ENCODE peak calls at places on chromosome 11, in five cellular contexts. Q is coronary artery; B is CD8-positive, alpha-beta memory T cell; Y is PC-3; J is CD8-positive, alpha-beta T cell. A is an unnamed sample.

GRCh38 chr11:12163181-12163841 is 52.9 kb downstream of the MICAL2 start:
- DNase-seq in Y (peak), B (no peak), Q (peak), J (no peak), A (no peak)

GRCh38 chr11:113730887-113731726 is 25.0 kb upstream of the TMPRSS5 start:
- DNase-seq in Y (peak), B (no peak), J (no peak), Q (no peak), A (no peak)

GRCh38 chr11:102527041-102527440 is 3.5 kb downstream of the MMP7 start:
- DNase-seq in B (no peak), Y (no peak), J (no peak), Q (no peak), A (no peak)

GRCh38 chr11:9219115-9219514 is 46.0 kb downstream of the DENND5A start:
- DNase-seq in Y (no peak), J (no peak), B (no peak), Q (no peak), A (no peak)

GRCh38 chr11:116931206-116931953 is 94.0 kb upstream of the APOA1 start:
- DNase-seq in B (peak), Y (peak), Q (no peak), J (peak), A (no peak)

GRCh38 chr11:128757235-128757711 is 63.4 kb downstream of the FLI1 start:
- DNase-seq in J (peak), Y (peak), B (peak), Q (no peak), A (no peak)

GRCh38 chr11:69333149-69333710 is 39.3 kb downstream of the MYEOV start:
- DNase-seq in Y (no peak), J (no peak), B (no peak), Q (peak), A (peak)

GRCh38 chr11:73883856-73884255 is 7.1 kb downstream of the PAAF1 start:
- DNase-seq in B (no peak), Y (no peak), J (no peak), Q (no peak), A (no peak)

GRCh38 chr11:497565-498296 is 9.3 kb downstream of the RNH1 start:
- DNase-seq in Q (no peak), Y (no peak), J (no peak), B (no peak), A (no peak)

GRCh38 chr11:109772846-109773400 is 320.3 kb upstream of the ZC3H12C start:
- DNase-seq in Y (no peak), J (no peak), B (no peak), Q (no peak), A (no peak)

GRCh38 chr11:125373426-125374391 is 122.4 kb downstream of the FEZ1 start:
- DNase-seq in J (no peak), B (no peak), Q (no peak), Y (no peak), A (no peak)

GRCh38 chr11:102138677-102139076 is 28.4 kb downstream of the YAP1 start:
- DNase-seq in J (no peak), Q (no peak), Y (peak), B (no peak), A (no peak)

GRCh38 chr11:8833568-8834275 is 77.3 kb upstream of the AKIP1 start:
- DNase-seq in Y (no peak), Q (no peak), J (no peak), B (no peak), A (no peak)

GRCh38 chr11:100970273-100971164 is 159.1 kb downstream of the PGR start:
- DNase-seq in Q (no peak), Y (no peak), B (no peak), J (no peak), A (peak)

GRCh38 chr11:36354221-36355003 is 58.3 kb downstream of the PRR5L start:
- DNase-seq in Y (peak), B (no peak), Q (no peak), J (no peak), A (no peak)

GRCh38 chr11:33652001-33652400 is 48.6 kb downstream of the C11orf91 start:
- DNase-seq in B (no peak), Y (no peak), J (no peak), Q (no peak), A (no peak)

GRCh38 chr11:63919267-63920125 is 2.5 kb upstream of the RCOR2 start:
- DNase-seq in J (no peak), Q (no peak), B (no peak), Y (no peak), A (no peak)

GRCh38 chr11:115657586-115657985 is 153.4 kb upstream of the CADM1 start:
- DNase-seq in Q (no peak), Y (no peak), B (no peak), J (no peak), A (no peak)

GRCh38 chr11:12478743-12479142 is 101.4 kb downstream of the PARVA start:
- DNase-seq in Q (no peak), Y (no peak), J (no peak), B (no peak), A (no peak)

GRCh38 chr11:93547768-93548167 is 4.6 kb upstream of the SMCO4 start:
- DNase-seq in J (no peak), Q (no peak), Y (no peak), B (no peak), A (no peak)
- H3K27ac ChIP-seq in J (no peak), Q (no peak), Y (no peak), B (no peak), A (no peak)

DNA sequence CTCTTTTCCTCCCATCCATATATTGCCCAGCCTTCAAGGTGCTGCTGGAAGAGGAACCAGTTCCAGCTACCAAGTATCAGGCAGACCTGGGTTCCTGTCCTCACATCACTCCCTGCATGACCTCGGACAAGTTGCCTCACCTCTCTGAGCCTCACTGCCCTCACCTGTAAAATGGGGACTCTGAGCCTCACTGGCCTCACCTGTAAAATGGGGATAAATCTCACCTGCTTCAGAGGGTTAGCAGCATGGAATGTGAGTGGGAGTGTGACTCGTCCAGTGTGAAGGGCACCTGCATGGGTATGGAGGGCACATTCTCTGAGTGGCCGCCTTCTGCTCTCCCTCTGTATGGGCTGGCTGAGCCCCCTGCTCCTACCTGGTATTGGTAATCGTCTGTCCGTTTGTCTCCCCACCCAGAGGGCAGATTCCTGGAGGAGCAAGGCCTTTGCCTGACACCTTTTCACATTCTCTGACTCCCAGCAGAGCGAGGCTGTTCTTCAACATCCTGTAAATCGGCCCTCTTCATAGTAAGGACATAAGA is 3.7 kb downstream of the GRIK4 start:
- DNase-seq in B (no peak), J (no peak), Q (no peak), Y (no peak), A (no peak)
- H3K27ac ChIP-seq in B (no peak), J (no peak), Q (no peak), Y (no peak), A (no peak)

GRCh38 chr11:17369685-17370243 is 18.2 kb downstream of the NCR3LG1 start:
- DNase-seq in J (no peak), Y (no peak), B (no peak), Q (no peak), A (no peak)

GRCh38 chr11:17369094-17369493 is 17.5 kb downstream of the NCR3LG1 start:
- DNase-seq in Q (no peak), J (no peak), B (no peak), Y (no peak), A (no peak)

GRCh38 chr11:17371614-17372013 is 16.8 kb downstream of the KCNJ11 start:
- DNase-seq in Q (no peak), B (no peak), Y (no peak), J (no peak), A (no peak)

GRCh38 chr11:17368551-17368950 is 17.0 kb downstream of the NCR3LG1 start:
- DNase-seq in J (no peak), B (no peak), Q (no peak), Y (no peak), A (no peak)

DNA sequence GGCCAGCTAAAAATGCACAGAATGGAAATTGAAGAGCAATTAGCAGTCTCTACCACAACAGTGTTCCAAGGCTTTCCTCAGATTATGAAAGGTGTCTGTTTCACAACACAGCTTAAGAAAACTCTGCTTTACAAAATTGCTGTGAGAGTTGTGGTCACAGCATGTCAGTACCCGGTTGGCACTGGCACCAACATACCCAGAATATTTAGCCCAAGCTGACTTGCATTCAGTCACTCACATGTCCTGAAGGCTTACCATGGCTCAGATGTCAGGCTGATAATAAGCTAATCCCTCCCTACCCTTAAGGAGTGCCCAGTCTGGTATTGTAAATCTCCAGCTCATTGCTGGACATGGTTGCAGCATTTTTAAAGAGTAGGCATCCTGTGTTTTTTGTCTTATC is 14.9 kb downstream of the NCR3LG1 start:
- DNase-seq in Q (no peak), B (no peak), J (no peak), Y (no peak), A (no peak)
- H3K27ac ChIP-seq in Q (no peak), B (no peak), J (no peak), Y (no peak), A (no peak)

GRCh38 chr11:15650105-15650938 is 535.6 kb downstream of the INSC start:
- DNase-seq in B (peak), J (peak), Y (peak), Q (peak), A (peak)
- H3K27ac ChIP-seq in B (no peak), J (no peak), Y (no peak), Q (peak), A (peak)